ENCODE peak calls at places on chromosome 18, in five cellular contexts. F is upper lobe of left lung, L is A549, H is ovary, N is esophagus muscularis mucosa. E is an unnamed sample.

GRCh38 chr18:2982452-2983172 is 30.3 kb downstream of the LPIN2 start:
- DNase-seq in F (no peak), L (no peak), H (no peak), N (no peak), E (no peak)

GRCh38 chr18:9595197-9595596 is 19.2 kb downstream of the PPP4R1 start:
- DNase-seq in F (no peak), L (no peak), H (no peak), N (no peak), E (no peak)

GRCh38 chr18:55340998-55341397 is 247.0 kb downstream of the TCF4 start:
- DNase-seq in F (no peak), L (no peak), H (no peak), N (no peak), E (no peak)

GRCh38 chr18:60020107-60020925 is 120.5 kb downstream of the PMAIP1 start:
- DNase-seq in F (no peak), L (no peak), H (no peak), N (no peak), E (no peak)

GRCh38 chr18:49186242-49186641 is 235.5 kb upstream of the SMAD7 start:
- DNase-seq in F (no peak), L (no peak), H (no peak), N (no peak), E (no peak)

GRCh38 chr18:23879126-23879525 is 135.4 kb upstream of the TTC39C start:
- DNase-seq in F (no peak), L (no peak), H (no peak), N (no peak), E (no peak)

GRCh38 chr18:79406708-79407107 is 11.0 kb downstream of the NFATC1 start:
- DNase-seq in F (peak), L (no peak), H (peak), N (no peak), E (no peak)

GRCh38 chr18:74562080-74562725 is 27.9 kb downstream of the CNDP1 start:
- DNase-seq in F (no peak), L (no peak), H (no peak), N (no peak), E (no peak)

GRCh38 chr18:67586101-67586500 is 69.6 kb upstream of the DSEL start:
- DNase-seq in F (no peak), L (no peak), H (no peak), N (no peak), E (no peak)

GRCh38 chr18:79630266-79631095 is 49.1 kb upstream of the CTDP1 start:
- DNase-seq in F (no peak), L (no peak), H (no peak), N (no peak), E (no peak)

GRCh38 chr18:79668203-79668602 is 11.4 kb upstream of the CTDP1 start:
- DNase-seq in F (no peak), L (no peak), H (no peak), N (no peak), E (no peak)

GRCh38 chr18:13548106-13548819 is 178.1 kb downstream of the FAM210A start:
- DNase-seq in F (no peak), L (no peak), H (no peak), N (no peak), E (no peak)

GRCh38 chr18:48933578-48934399 is 17.0 kb downstream of the SMAD7 start:
- DNase-seq in F (peak), L (no peak), H (no peak), N (no peak), E (no peak)

GRCh38 chr18:8625693-8626092 is 16.5 kb downstream of the RAB12 start:
- DNase-seq in F (peak), L (no peak), H (no peak), N (no peak), E (no peak)

GRCh38 chr18:70641156-70641775 is 352.4 kb downstream of the SOCS6 start:
- DNase-seq in F (peak), L (no peak), H (no peak), N (no peak), E (no peak)

GRCh38 chr18:7896164-7896563 is 329.0 kb downstream of the PTPRM start:
- DNase-seq in F (no peak), L (no peak), H (no peak), N (no peak), E (no peak)

GRCh38 chr18:23849141-23849540 is 159.9 kb downstream of the LAMA3 start:
- DNase-seq in F (no peak), L (no peak), H (no peak), N (peak), E (no peak)

GRCh38 chr18:8730080-8730827 is 24.9 kb downstream of the MTCL1 start:
- DNase-seq in F (no peak), L (peak), H (peak), N (no peak), E (no peak)

GRCh38 chr18:12908706-12909105 is 24.7 kb upstream of the PTPN2 start:
- DNase-seq in F (no peak), L (no peak), H (no peak), N (no peak), E (no peak)

GRCh38 chr18:5237083-5237722 is 40.1 kb upstream of the AKAIN1 start:
- DNase-seq in F (no peak), L (no peak), H (no peak), N (no peak), E (no peak)

GRCh38 chr18:75314117-75314516 is 103.5 kb downstream of the TSHZ1 start:
- DNase-seq in F (no peak), L (no peak), H (no peak), N (no peak), E (no peak)

GRCh38 chr18:66534110-66534509 is 69.8 kb downstream of the CDH19 start:
- DNase-seq in F (no peak), L (no peak), H (no peak), N (no peak), E (no peak)

GRCh38 chr18:8322486-8322885 is 286.8 kb upstream of the RAB12 start:
- DNase-seq in F (no peak), L (no peak), H (no peak), N (no peak), E (no peak)

GRCh38 chr18:76889086-76889699 is 66.8 kb downstream of the ZNF236 start:
- DNase-seq in F (no peak), L (no peak), H (no peak), N (no peak), E (no peak)
- TF ChIP-seq EP300 in F (no peak), L (no peak), H (no peak), N (no peak), E (no peak)

GRCh38 chr18:37524546-37525301 is 40.9 kb downstream of the CELF4 start:
- DNase-seq in F (no peak), L (no peak), H (no peak), N (no peak), E (no peak)
- H3K4me3 ChIP-seq in F (no peak), L (peak), H (no peak), N (no peak), E (no peak)

DNA sequence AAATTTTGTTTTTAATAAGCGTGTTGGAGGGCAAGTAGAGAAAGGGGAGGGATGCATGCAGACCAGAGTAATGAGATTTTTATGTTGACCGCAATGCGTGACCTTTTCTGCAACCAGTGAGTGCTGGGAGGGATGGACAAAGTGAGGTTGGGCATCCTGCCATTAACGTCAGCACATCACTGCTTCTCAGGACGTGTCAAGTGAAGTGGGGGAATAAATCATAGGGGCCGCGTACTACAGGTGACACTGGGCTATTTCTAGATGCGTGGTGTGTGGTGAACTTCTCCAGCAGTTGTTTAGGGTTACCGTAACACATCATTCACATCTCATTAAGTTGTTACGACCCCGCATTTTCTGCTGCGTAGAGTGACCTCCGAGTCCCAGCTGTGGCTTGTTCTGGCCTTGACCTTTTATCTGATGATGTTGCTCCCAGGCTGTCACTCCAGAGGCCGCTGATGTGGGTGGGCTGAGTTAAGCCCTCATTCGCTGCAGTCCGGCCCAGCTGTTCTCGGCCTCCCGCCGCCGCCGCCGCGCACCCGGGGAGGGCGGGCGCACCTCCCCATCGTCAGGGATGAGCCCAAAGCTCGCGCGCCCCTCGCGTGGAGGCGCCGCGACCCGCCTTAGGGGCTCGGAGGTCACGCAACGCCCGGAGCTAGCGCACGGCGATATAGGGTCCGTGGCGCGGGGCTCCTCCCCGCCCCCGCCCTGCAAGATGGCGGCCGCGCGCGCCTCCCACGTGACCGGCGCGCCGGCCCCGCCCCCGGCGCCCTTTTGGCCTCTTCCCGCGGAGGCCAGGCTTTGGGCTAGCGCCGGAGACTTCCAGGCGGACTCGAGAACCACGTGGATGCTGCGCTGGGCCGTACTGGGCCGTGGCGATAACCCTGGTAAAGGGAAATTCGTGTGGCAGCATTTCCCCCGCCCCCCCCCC is 3.5 kb downstream of the ZCCHC2 start:
- DNase-seq in F (peak), L (peak), H (peak), N (peak), E (peak)
- TF ChIP-seq POLR2A in F (peak), L (peak), H (peak), N (peak), E (peak)

GRCh38 chr18:774811-775210 is 37.2 kb downstream of the YES1 start:
- DNase-seq in F (no peak), L (no peak), H (no peak), N (no peak), E (no peak)

GRCh38 chr18:778194-779007 is 33.6 kb downstream of the YES1 start:
- DNase-seq in F (no peak), L (no peak), H (no peak), N (no peak), E (no peak)

GRCh38 chr18:773980-774624 is 37.9 kb downstream of the YES1 start:
- DNase-seq in F (no peak), L (no peak), H (no peak), N (no peak), E (no peak)

DNA sequence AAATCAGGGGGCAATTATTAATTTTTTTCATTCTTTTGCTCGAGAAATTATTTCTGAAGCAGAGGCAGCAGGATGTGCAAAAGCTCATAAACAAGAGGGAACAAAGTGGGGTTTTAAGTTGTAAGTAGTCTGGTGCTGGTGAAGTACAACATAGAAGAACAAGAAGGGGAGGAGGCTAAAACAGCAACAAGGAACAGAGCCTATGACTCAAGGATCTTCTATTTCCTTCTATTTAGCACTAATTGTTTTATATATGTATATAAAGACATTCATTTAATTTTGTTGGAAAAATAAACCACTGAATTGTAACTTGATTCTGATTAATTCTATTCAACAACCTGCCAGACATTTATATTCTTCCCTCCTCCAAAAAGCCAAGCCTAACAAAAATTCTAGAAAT is 35.0 kb downstream of the YES1 start:
- DNase-seq in F (no peak), L (no peak), H (no peak), N (no peak), E (no peak)
- TF ChIP-seq EP300 in F (no peak), L (no peak), H (no peak), N (no peak), E (no peak)

GRCh38 chr18:51852661-51853060 is 487.3 kb upstream of the DCC start:
- DNase-seq in F (no peak), L (no peak), H (no peak), N (no peak), E (no peak)
- H3K4me3 ChIP-seq in F (no peak), L (no peak), H (no peak), N (no peak), E (no peak)

DNA sequence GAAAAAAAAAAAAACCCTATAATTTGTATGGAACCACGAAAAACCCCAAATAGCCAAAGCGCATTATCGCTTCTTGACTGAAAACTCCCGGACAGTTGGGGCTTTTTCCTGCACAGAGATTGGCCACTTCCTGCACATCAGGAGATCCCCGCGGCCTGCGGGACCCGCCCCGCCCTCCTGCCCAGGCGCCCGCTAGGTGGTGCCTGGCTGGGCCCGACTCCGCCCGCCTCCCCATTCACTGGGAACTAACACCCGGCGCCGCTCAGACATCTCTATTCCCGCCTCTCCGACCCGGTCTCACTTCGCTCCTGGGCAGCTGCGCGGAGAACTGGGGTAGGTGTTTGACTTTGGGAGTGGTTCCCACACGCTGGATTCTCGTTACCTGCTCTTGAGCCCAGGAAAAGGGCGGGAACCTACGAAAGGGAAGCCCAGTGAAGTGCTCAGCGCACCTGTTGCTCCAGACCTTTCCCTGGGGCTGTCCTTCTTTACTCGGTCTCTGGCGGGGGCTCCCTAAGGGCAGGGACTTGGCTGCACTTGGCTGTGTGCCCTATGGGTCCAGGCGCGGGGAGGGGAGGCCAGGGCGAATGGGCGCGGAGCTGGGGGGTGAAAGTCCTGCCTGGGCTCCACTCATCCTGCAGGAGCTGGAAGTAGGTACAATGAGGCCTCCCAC is at the start of gene HMSD:
- DNase-seq in F (peak), L (peak), H (peak), N (no peak), E (peak)
- TF ChIP-seq POLR2A in F (no peak), L (no peak), H (no peak), N (no peak), E (no peak)

DNA sequence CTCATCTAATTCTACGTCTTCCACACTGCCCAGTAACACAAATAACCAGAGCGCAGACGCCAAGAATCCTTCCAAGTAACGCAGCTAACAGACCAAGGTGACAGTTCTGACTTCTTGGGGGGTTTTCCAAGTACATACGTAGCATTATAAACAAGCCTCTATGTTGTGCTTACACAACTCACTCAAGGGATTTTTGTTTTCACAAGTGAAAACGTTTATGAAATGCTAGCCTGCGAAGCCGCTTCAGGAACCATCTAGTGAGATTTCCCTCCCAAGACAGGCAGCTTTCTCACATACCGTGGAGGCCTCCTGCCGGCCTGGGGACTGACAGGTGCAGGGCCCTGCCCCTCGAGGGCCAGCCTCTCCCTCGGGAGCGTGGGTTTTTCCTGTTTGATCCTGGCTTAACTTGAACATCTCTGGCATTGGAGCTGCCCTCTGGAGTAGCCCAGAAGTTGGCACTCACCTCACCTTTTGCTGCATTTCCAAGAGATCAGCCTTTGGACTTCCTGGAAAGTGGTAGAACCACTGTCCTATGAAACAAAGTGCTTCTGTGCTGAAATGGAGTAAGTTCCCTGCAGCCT is 151.1 kb downstream of the MBP start:
- DNase-seq in F (no peak), L (no peak), H (no peak), N (no peak), E (no peak)
- TF ChIP-seq EP300 in F (no peak), L (no peak), H (no peak), N (no peak), E (no peak)

DNA sequence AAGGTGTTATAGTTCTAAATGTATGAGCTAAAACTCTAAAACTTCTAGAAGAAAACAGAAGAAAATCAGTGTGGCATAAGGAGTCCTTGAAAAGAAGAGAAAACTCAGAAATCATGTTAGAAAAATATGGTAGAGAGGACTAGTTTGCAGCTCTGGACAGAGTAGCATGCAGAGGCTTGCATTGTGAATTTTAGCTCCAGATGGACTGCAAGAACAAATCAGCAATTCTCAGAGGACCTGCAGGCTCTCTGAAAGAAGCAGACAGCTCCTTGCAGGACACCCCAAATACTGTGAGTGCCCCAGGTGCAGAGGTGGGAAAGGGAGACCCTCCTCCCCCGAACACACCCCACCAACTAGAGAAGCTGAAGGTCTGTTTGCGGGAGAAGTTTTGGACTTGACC is 216.4 kb upstream of the SLC35G4 start:
- DNase-seq in F (no peak), L (no peak), H (no peak), N (no peak), E (no peak)
- H3K4me3 ChIP-seq in F (no peak), L (no peak), H (no peak), N (no peak), E (no peak)

GRCh38 chr18:45772081-45772480 is 48.1 kb downstream of the SLC14A1 start:
- DNase-seq in F (no peak), L (no peak), H (no peak), N (no peak), E (no peak)

GRCh38 chr18:45775726-45776125 is 49.7 kb upstream of the SIGLEC15 start:
- DNase-seq in F (no peak), L (no peak), H (no peak), N (no peak), E (no peak)

GRCh38 chr18:45777393-45777792 is 48.1 kb upstream of the SIGLEC15 start:
- DNase-seq in F (no peak), L (no peak), H (no peak), N (no peak), E (no peak)

GRCh38 chr18:45774065-45774521 is 50.1 kb downstream of the SLC14A1 start:
- DNase-seq in F (no peak), L (no peak), H (no peak), N (no peak), E (no peak)

GRCh38 chr18:45775241-45775676 is 50.2 kb upstream of the SIGLEC15 start:
- DNase-seq in F (peak), L (peak), H (peak), N (peak), E (peak)
- TF ChIP-seq POLR2A in F (no peak), L (peak), H (no peak), N (no peak), E (no peak)

DNA sequence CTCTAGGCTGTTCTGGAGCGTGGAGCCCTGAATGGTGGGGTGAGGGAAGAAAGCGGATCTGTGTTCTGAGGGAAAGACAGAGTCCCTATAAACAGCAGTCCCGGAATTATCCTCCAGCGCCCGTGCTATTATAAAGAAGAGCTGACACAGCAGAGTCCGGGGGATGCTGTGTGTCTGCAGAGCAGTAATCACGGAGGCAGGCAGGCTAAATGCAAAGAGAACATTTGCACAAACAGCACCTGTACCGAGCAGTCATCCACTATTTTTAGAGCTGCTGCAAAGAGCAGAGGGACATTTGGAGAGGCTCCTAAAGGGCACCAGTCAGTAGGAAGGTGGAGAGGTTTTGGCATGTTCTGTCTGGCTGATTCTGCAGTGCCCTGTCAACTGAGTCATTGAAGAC is 293.8 kb upstream of the SLC14A2 start:
- DNase-seq in F (no peak), L (no peak), H (no peak), N (no peak), E (no peak)
- TF ChIP-seq EP300 in F (no peak), L (no peak), H (no peak), N (no peak), E (no peak)

E was measured in tibial nerve.